ENCODE peak calls at places on chromosomes 1 and 21, in four cellular contexts. J is tibial nerve, Q is ovary, K is right lobe of liver. G is an unnamed sample.

GRCh38 chr1:151988405-151988851 is 5.2 kb downstream of the S100A10 start:
- DNase-seq in J (no peak), Q (no peak), K (no peak), G (no peak)

GRCh38 chr1:63701187-63701586 is 72.6 kb upstream of the ROR1 start:
- DNase-seq in J (no peak), Q (no peak), K (no peak), G (no peak)

GRCh38 chr1:172653015-172653709 is 5.7 kb upstream of the FASLG start:
- DNase-seq in J (no peak), Q (no peak), K (no peak), G (no peak)

GRCh38 chr1:36994863-36995262 is 39.5 kb downstream of the GRIK3 start:
- DNase-seq in J (no peak), Q (no peak), K (no peak), G (no peak)

GRCh38 chr1:179883040-179883501 is 986 bp downstream of the TOR1AIP1 start:
- DNase-seq in J (no peak), Q (no peak), K (no peak), G (peak; percentile 30)

GRCh38 chr1:6378096-6378746 is 15.3 kb downstream of the ACOT7 start:
- DNase-seq in J (no peak), Q (no peak), K (no peak), G (no peak)

GRCh38 chr1:167499657-167500056 is 18.7 kb downstream of the CD247 start:
- DNase-seq in J (no peak), Q (no peak), K (no peak), G (no peak)

GRCh38 chr1:221149111-221149510 is 269.9 kb downstream of the HLX start:
- DNase-seq in J (no peak), Q (no peak), K (no peak), G (no peak)

GRCh38 chr1:53369034-53369750 is 41.3 kb upstream of the LRP8 start:
- DNase-seq in J (no peak), Q (no peak), K (peak; percentile 22), G (no peak)

GRCh38 chr1:8349961-8350360 is 32.0 kb downstream of the SLC45A1 start:
- DNase-seq in J (peak; percentile 55), Q (peak; percentile 66), K (no peak), G (no peak)

GRCh38 chr1:2494323-2494693 is 18.2 kb downstream of the PLCH2 start:
- DNase-seq in J (no peak), Q (no peak), K (peak; percentile 86), G (peak; percentile 60)

GRCh38 chr1:68301538-68301937 is 69.2 kb upstream of the WLS start:
- DNase-seq in J (no peak), Q (no peak), K (no peak), G (no peak)

GRCh38 chr21:32427958-32428623 is 15.6 kb downstream of the EVA1C start:
- DNase-seq in J (no peak), Q (no peak), K (no peak), G (no peak)

GRCh38 chr1:10631121-10631810 is 156.5 kb downstream of the PEX14 start:
- DNase-seq in J (no peak), Q (no peak), K (peak; percentile 39), G (no peak)

DNA sequence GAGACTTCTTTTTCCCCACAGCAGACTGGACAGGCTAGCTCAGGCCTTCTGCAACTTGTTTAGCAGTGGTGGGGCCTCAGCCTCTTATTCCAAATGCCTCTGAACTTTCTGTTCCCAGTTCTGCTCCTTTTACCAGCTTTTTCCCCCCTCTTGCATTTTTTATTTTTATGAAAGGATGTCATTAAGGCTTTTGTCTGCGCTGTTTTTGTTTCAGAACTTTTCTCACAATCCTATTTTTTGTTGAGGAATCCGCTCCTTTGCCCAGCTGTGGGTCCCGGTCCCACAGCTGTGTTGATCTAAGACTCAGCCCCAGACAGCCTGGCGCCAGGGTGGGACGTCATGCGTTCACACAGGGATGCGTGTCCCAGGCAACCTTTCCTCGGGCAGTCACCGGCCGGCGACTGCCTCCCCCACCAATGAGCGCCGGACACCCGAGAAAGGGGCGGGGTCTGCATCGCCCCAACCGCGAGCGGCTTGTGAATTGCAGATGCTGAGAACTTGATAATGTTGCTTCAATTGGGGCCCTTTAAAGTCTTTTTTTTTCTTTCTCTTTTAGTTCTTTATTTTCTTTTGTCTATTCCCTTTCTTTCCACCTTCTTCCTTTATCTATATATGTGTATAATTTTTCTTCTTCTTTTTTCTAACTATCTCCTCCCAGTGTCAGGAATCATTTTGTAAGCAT is 3.0 kb upstream of the ID3 start:
- DNase-seq in J (peak; percentile 94), Q (peak; percentile 96), K (peak; percentile 92), G (peak; percentile 81)
- TF ChIP-seq POLR2A in J (peak; percentile 69), Q (peak; percentile 47), K (peak; percentile 47), G (no peak)

GRCh38 chr1:155084722-155085503 is 6.3 kb downstream of the EFNA3 start:
- DNase-seq in J (peak; percentile 91), Q (peak; percentile 92), K (peak; percentile 96), G (peak; percentile 96)
- TF ChIP-seq POLR2A in J (peak; percentile 66), Q (peak; percentile 10), K (peak; percentile 56), G (peak; percentile 12)

DNA sequence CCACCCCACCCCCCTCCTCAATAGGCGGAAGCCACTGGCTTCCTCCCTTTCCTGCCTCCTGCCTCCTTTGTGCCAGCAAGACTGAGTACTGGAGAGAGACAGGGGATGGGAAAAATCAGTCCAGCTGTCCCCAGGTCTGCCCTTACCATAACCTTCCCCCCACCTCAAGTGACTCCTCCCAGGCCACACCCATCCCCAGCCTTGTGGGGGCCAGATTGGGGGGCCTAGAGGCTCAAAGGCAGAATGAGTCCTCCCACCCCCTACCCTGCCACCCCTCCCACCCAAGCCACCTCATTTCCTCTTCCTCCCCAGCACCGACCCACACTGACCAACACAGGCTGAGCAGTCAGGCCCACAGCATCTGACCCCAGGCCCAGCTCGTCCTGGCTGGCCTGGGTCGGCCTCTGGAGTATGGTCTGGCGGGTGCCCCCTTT is at the start of gene TIE1:
- DNase-seq in J (no peak), Q (no peak), K (peak; percentile 56), G (no peak)
- TF ChIP-seq POLR2A in J (no peak), Q (no peak), K (no peak), G (no peak)

GRCh38 chr1:178724386-178724733 is 684 bp upstream of the RALGPS2 start:
- DNase-seq in J (no peak), Q (no peak), K (no peak), G (no peak)

GRCh38 chr1:178726545-178726944 is 1.5 kb downstream of the RALGPS2 start:
- DNase-seq in J (no peak), Q (no peak), K (no peak), G (no peak)

GRCh38 chr1:178725603-178726517 is 816 bp downstream of the RALGPS2 start:
- DNase-seq in J (peak; percentile 16), Q (peak; percentile 68), K (peak; percentile 92), G (peak; percentile 65)

GRCh38 chr1:178723541-178723940 is 1.5 kb upstream of the RALGPS2 start:
- DNase-seq in J (no peak), Q (no peak), K (no peak), G (no peak)

DNA sequence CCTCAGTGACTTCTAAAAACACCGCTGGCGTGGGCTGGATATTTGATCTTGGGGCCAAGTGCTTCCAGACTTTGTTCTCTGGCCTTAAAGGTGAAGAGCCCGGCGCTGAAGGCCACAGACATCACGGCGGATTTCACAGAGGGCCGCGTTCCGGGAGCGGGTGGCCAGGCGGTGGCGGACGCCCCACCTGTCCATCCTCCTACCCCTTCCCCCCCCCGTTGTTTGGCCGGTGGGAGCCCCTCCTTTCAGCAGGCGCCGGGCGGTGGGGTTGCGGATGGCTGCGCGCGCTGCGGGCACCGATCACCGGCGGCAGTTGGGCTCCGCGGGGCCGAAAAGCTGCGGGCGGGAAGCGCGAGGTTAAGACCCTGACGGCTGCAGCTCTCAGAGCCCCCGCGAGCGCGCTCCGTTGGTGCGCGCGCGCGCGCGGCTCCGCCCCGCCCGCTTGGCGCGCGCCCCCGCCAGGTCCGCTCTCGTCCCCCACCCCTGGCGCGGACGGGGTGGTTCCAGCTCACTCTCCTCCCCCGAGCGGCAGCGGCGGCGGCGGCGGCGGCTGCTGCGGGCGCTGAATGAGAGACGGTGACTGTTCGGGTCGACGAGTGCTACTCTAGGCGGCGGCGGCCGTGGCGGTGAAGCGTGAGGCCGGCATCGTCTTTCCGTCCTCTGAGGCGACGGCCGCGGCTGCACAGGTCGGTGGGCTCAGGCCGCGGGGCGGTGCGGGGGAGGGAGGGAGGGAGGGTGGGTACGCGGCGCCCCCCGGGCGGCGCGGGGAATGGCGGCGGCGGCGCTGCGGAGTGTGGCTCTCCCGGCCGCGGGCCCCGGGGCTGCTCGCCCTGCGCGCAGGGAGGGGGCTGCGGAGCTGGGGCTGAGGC is at the start of gene RALGPS2:
- DNase-seq in J (peak; percentile 40), Q (peak; percentile 76), K (peak; percentile 87), G (peak; percentile 61)
- TF ChIP-seq POLR2A in J (peak; percentile 24), Q (peak; percentile 44), K (peak; percentile 72), G (peak; percentile 31)

GRCh38 chr21:45428534-45428933 is 23.6 kb downstream of the COL18A1 start:
- DNase-seq in J (no peak), Q (no peak), K (no peak), G (no peak)

GRCh38 chr21:45424854-45425795 is 20.2 kb downstream of the COL18A1 start:
- DNase-seq in J (no peak), Q (no peak), K (peak; percentile 46), G (no peak)

GRCh38 chr21:45429221-45430164 is 24.5 kb downstream of the COL18A1 start:
- DNase-seq in J (no peak), Q (no peak), K (no peak), G (no peak)

GRCh38 chr21:45430521-45431501 is 25.8 kb downstream of the COL18A1 start:
- DNase-seq in J (no peak), Q (no peak), K (no peak), G (no peak)

GRCh38 chr21:45427331-45428271 is 22.6 kb downstream of the COL18A1 start:
- DNase-seq in J (no peak), Q (peak; percentile 87), K (no peak), G (peak; percentile 100)
- TF ChIP-seq POLR2A in J (no peak), Q (no peak), K (no peak), G (no peak)

GRCh38 chr1:109392788-109393580 is 4.7 kb downstream of the SORT1 start:
- DNase-seq in J (peak; percentile 34), Q (peak; percentile 22), K (peak; percentile 74), G (no peak)
- TF ChIP-seq POLR2A in J (no peak), Q (no peak), K (peak; percentile 61), G (no peak)